ENCODE peak calls at places on chromosomes 5 and 9, in eight cellular contexts. O is heart right ventricle; J is activated CD4-positive, alpha-beta T cell treated with anti-CD3 and anti-CD28 coated beads, Interleukin-2, amount 50 U/mL, for 24 hours; E is activated B cell treated with CpG ODN at 0.5 μM for 24 hours; G is NAMALWA; B is glutamatergic neuron; L is hypothalamus; P is aorta. U is an unnamed sample.

GRCh38 chr9:129177791-129178578 is at the start of gene IER5L:
- DNase-seq in O (peak), J (peak), E (peak), G (peak), B (peak), L (peak), P (peak), U (peak)

GRCh38 chr9:91423785-91424402 is at the start of gene NFIL3:
- DNase-seq in O (peak), J (peak), E (peak), G (peak), B (peak), L (peak), P (peak), U (peak)

GRCh38 chr9:98536542-98537173 is 172.1 kb downstream of the GABBR2 start:
- DNase-seq in O (no peak), J (peak), E (no peak), G (peak), B (no peak), L (no peak), P (no peak), U (no peak)

GRCh38 chr5:124210106-124210918 is 536.1 kb downstream of the ZNF608 start:
- DNase-seq in O (no peak), J (no peak), E (no peak), G (no peak), B (no peak), L (no peak), P (no peak), U (no peak)

GRCh38 chr9:126420643-126421564 is 94.3 kb downstream of the MVB12B start:
- DNase-seq in O (no peak), J (no peak), E (no peak), G (no peak), B (no peak), L (no peak), P (no peak), U (no peak)

GRCh38 chr9:135186248-135187164 is 99.0 kb downstream of the OLFM1 start:
- DNase-seq in O (peak), J (no peak), E (no peak), G (no peak), B (no peak), L (no peak), P (no peak), U (peak)

GRCh38 chr5:83731638-83732037 is 11.0 kb upstream of the HAPLN1 start:
- DNase-seq in O (no peak), J (no peak), E (no peak), G (peak), B (no peak), L (no peak), P (no peak), U (no peak)

GRCh38 chr9:121830441-121831140 is 179.2 kb downstream of the DAB2IP start:
- DNase-seq in O (no peak), J (no peak), E (no peak), G (no peak), B (no peak), L (no peak), P (peak), U (no peak)

GRCh38 chr5:52674815-52675545 is 112.7 kb upstream of the ITGA1 start:
- DNase-seq in O (no peak), J (no peak), E (no peak), G (no peak), B (no peak), L (no peak), P (no peak), U (no peak)

GRCh38 chr5:116655431-116655830 is 80.8 kb upstream of the SEMA6A start:
- DNase-seq in O (no peak), J (no peak), E (no peak), G (no peak), B (no peak), L (no peak), P (no peak), U (no peak)

GRCh38 chr5:56269216-56269927 is 36.2 kb upstream of the ANKRD55 start:
- DNase-seq in O (no peak), J (peak), E (no peak), G (peak), B (peak), L (no peak), P (no peak), U (no peak)

GRCh38 chr5:7728076-7728475 is 122.9 kb downstream of the CFAP90 start:
- DNase-seq in O (no peak), J (no peak), E (no peak), G (no peak), B (no peak), L (no peak), P (no peak), U (no peak)

GRCh38 chr5:179608131-179608581 is 15.3 kb downstream of the HNRNPH1 start:
- DNase-seq in O (no peak), J (no peak), E (no peak), G (peak), B (no peak), L (no peak), P (no peak), U (no peak)

GRCh38 chr5:138542120-138542955 is 698 bp downstream of the ETF1 start:
- DNase-seq in O (no peak), J (no peak), E (no peak), G (peak), B (no peak), L (no peak), P (no peak), U (no peak)

GRCh38 chr9:93218671-93219420 is 34.9 kb downstream of the WNK2 start:
- DNase-seq in O (no peak), J (no peak), E (no peak), G (no peak), B (peak), L (no peak), P (peak), U (no peak)

GRCh38 chr5:78287833-78288232 is 6.7 kb downstream of the AP3B1 start:
- DNase-seq in O (no peak), J (no peak), E (no peak), G (no peak), B (no peak), L (no peak), P (no peak), U (no peak)

GRCh38 chr9:68507098-68507795 is 33.4 kb downstream of the TMEM252 start:
- DNase-seq in O (no peak), J (no peak), E (no peak), G (peak), B (no peak), L (no peak), P (no peak), U (no peak)

GRCh38 chr9:109488791-109489492 is 9.2 kb downstream of the PTPN3 start:
- DNase-seq in O (no peak), J (no peak), E (no peak), G (no peak), B (no peak), L (no peak), P (no peak), U (no peak)

GRCh38 chr9:107989544-107989943 is 500.0 kb upstream of the KLF4 start:
- DNase-seq in O (no peak), J (no peak), E (no peak), G (no peak), B (no peak), L (no peak), P (no peak), U (no peak)

GRCh38 chr9:120299785-120300184 is 280.2 kb downstream of the CDK5RAP2 start:
- DNase-seq in O (no peak), J (no peak), E (no peak), G (no peak), B (no peak), L (no peak), P (no peak), U (no peak)

U was measured in ureter.